ENCODE peak calls at places on chromosomes 1 and 21, in six cellular contexts. N, V, I, J, T and Z are unnamed samples.

GRCh38 chr1:18322353-18323032 is 158.2 kb upstream of the KLHDC7A start:
- DNase-seq in N (no peak), V (no peak), I (peak), J (no peak), T (no peak), Z (no peak)

GRCh38 chr1:15218287-15219279 is 28.4 kb upstream of the FHAD1 start:
- DNase-seq in N (no peak), V (no peak), I (peak), J (no peak), T (peak), Z (no peak)

GRCh38 chr21:45580576-45581321 is 38.5 kb upstream of the SLC19A1 start:
- DNase-seq in N (no peak), V (peak), I (no peak), J (no peak), T (no peak), Z (no peak)

GRCh38 chr1:17597651-17598050 is 58.2 kb downstream of the ARHGEF10L start:
- DNase-seq in N (no peak), V (no peak), I (no peak), J (peak), T (no peak), Z (no peak)

GRCh38 chr1:193574925-193575324 is 388.5 kb upstream of the B3GALT2 start:
- DNase-seq in N (no peak), V (no peak), I (no peak), J (no peak), T (no peak), Z (no peak)

GRCh38 chr1:196608401-196609113 is at the start of gene KCNT2:
- DNase-seq in N (no peak), V (peak), I (no peak), J (no peak), T (peak), Z (no peak)

GRCh38 chr1:193462629-193463320 is 276.4 kb upstream of the B3GALT2 start:
- DNase-seq in N (no peak), V (no peak), I (no peak), J (peak), T (no peak), Z (no peak)

GRCh38 chr1:58439946-58440345 is 106.6 kb downstream of the OMA1 start:
- DNase-seq in N (no peak), V (no peak), I (no peak), J (no peak), T (no peak), Z (no peak)

GRCh38 chr1:19817160-19817559 is 2.1 kb upstream of the RNF186 start:
- DNase-seq in N (no peak), V (no peak), I (no peak), J (no peak), T (no peak), Z (no peak)

GRCh38 chr1:201376464-201377374 is 761 bp downstream of the TNNT2 start:
- DNase-seq in N (no peak), V (no peak), I (peak), J (peak), T (peak), Z (no peak)

GRCh38 chr1:27858072-27858948 is 14.0 kb upstream of the THEMIS2 start:
- DNase-seq in N (peak), V (peak), I (peak), J (peak), T (peak), Z (peak)

GRCh38 chr1:240734001-240734400 is 122.0 kb upstream of the GREM2 start:
- DNase-seq in N (no peak), V (no peak), I (no peak), J (no peak), T (no peak), Z (no peak)

GRCh38 chr1:69305621-69306020 is 262.1 kb upstream of the LRRC7 start:
- DNase-seq in N (no peak), V (no peak), I (peak), J (peak), T (no peak), Z (no peak)
- TF ChIP-seq CTCF in N (no peak), V (no peak), I (peak), J (peak), T (no peak), Z (no peak)

GRCh38 chr1:207993477-207994445 is 82.8 kb upstream of the CD34 start:
- DNase-seq in N (no peak), V (no peak), I (peak), J (no peak), T (no peak), Z (no peak)
- TF ChIP-seq CTCF in N (peak), V (no peak), I (peak), J (no peak), T (no peak), Z (peak)

GRCh38 chr1:48450505-48450904 is 21.5 kb downstream of the SPATA6 start:
- DNase-seq in N (no peak), V (no peak), I (no peak), J (no peak), T (peak), Z (no peak)
- TF ChIP-seq CTCF in N (no peak), V (no peak), I (no peak), J (no peak), T (peak), Z (peak)

DNA sequence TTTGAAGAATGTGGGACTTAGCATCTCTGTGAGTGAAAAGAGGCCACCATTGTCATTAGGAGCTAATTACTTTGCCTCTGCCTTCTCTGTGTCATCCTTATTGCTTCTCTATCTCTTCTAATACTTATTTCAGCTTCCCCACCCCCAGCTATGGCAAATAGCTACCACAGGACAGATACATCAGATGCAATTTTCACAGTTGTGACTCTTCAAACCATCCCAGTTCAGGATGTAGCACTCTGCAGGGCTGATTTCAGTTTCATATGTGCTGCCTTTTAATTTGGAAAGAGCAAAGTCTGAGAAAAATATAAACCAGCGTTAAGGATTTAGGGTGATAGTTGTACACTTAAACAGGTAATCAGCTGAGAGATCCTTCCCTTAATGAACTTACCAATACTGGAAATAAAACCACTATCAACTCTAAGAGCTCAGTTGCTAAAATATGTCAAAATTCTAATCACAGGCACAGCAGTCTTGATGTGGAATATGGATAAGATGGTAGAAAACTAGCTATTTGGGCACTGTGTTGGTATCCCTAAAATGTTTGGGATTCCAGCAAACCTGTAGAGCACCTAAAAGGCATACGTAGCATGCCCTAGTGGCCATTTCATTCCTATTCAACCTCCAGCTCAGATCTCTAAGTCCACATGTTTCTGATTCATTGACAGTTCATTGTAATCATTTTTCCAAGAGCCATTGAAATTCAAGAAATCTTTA is 148.4 kb downstream of the SYT2 start:
- DNase-seq in N (no peak), V (no peak), I (peak), J (no peak), T (no peak), Z (no peak)
- TF ChIP-seq CTCF in N (no peak), V (no peak), I (no peak), J (no peak), T (no peak), Z (peak)